ENCODE peak calls at places on chromosomes 3 and 15, in ten cellular contexts. H is RWPE1; A is T-cell; F is stimulated activated CD8-positive, alpha-beta memory T cell treated with anti-CD3 and anti-CD28 coated beads, Interleukin-2, amount 100 ng/mL, for 1 hour; L is mucosa of descending colon; C is COR-L47; T is NCI-H2107; U is CD8-positive, alpha-beta T cell; J is epithelial cell of esophagus; D is T follicular helper cell. M is an unnamed sample.

GRCh38 chr15:62137216-62137884 is 27.7 kb downstream of the C2CD4B start:
- DNase-seq in U (no peak), A (no peak), L (no peak), T (no peak), H (no peak), F (no peak), J (no peak), C (no peak), D (no peak), M (no peak)

GRCh38 chr3:172904817-172905479 is 154.4 kb downstream of the ECT2 start:
- DNase-seq in J (no peak), L (no peak), A (no peak), T (no peak), C (no peak), D (no peak), F (no peak), U (no peak), H (no peak), M (no peak)

GRCh38 chr3:175818811-175819464 is 959.8 kb downstream of the NAALADL2 start:
- DNase-seq in H (no peak), J (peak; percentile 43), D (no peak), T (no peak), A (no peak), U (no peak), C (no peak), L (no peak), F (no peak), M (no peak)

GRCh38 chr15:53230473-53230872 is 440.3 kb upstream of the ONECUT1 start:
- DNase-seq in A (no peak), H (no peak), D (no peak), J (no peak), C (no peak), T (no peak), L (no peak), F (no peak), U (no peak), M (no peak)

GRCh38 chr3:116020989-116021388 is 397.7 kb downstream of the GAP43 start:
- DNase-seq in D (no peak), J (no peak), T (no peak), U (no peak), F (no peak), A (no peak), C (no peak), L (no peak), H (no peak), M (no peak)

GRCh38 chr3:111989061-111989678 is 9.6 kb upstream of the TAGLN3 start:
- DNase-seq in L (no peak), A (no peak), D (no peak), F (no peak), J (peak; percentile 77), H (no peak), C (peak; percentile 72), T (peak; percentile 47), U (no peak), M (peak; percentile 82)

GRCh38 chr3:187011915-187012314 is 81.6 kb downstream of the ST6GAL1 start:
- DNase-seq in A (no peak), L (no peak), U (no peak), H (no peak), J (no peak), F (no peak), T (no peak), D (no peak), C (no peak), M (no peak)

GRCh38 chr15:73293773-73294172 is 75.0 kb downstream of the HCN4 start:
- DNase-seq in H (no peak), A (no peak), J (no peak), T (no peak), C (no peak), U (no peak), L (no peak), F (no peak), D (no peak), M (no peak)

GRCh38 chr3:127304121-127304744 is 16.4 kb upstream of the PRR20G start:
- DNase-seq in J (peak; percentile 74), T (peak; percentile 98), L (peak; percentile 94), F (no peak), H (peak; percentile 63), A (no peak), U (no peak), C (peak; percentile 100), D (no peak), M (peak; percentile 93)

GRCh38 chr15:74261041-74261440 is 24.9 kb downstream of the CCDC33 start:
- DNase-seq in A (no peak), F (no peak), H (no peak), J (no peak), C (no peak), L (no peak), T (no peak), U (no peak), D (no peak), M (no peak)

GRCh38 chr3:181851063-181851462 is 139.3 kb downstream of the SOX2 start:
- DNase-seq in T (peak; percentile 55), A (no peak), L (no peak), D (no peak), H (peak; percentile 5), F (no peak), C (no peak), U (no peak), J (peak; percentile 50), M (peak; percentile 91)

GRCh38 chr3:57803647-57804081 is 47.6 kb downstream of the SLMAP start:
- DNase-seq in U (no peak), A (no peak), C (no peak), D (no peak), T (no peak), J (peak; percentile 97), F (no peak), H (peak; percentile 67), L (peak; percentile 67), M (no peak)

GRCh38 chr15:100022426-100022825 is 289.2 kb upstream of the LYSMD4 start:
- DNase-seq in J (no peak), L (no peak), T (no peak), F (no peak), C (no peak), D (no peak), A (no peak), H (no peak), U (no peak), M (no peak)

GRCh38 chr3:45967724-45968123 is 24.5 kb downstream of the CXCR6 start:
- DNase-seq in A (no peak), H (no peak), J (no peak), F (no peak), L (no peak), D (no peak), U (no peak), C (no peak), T (no peak), M (no peak)

GRCh38 chr3:144031938-144032337 is 60.3 kb downstream of the DIPK2A start:
- DNase-seq in J (peak; percentile 30), H (no peak), A (no peak), T (no peak), F (no peak), U (no peak), L (no peak), D (no peak), C (no peak), M (no peak)

GRCh38 chr15:43516185-43516584 is 1.2 kb upstream of the MAP1A start:
- DNase-seq in C (no peak), U (no peak), D (no peak), F (no peak), L (no peak), T (no peak), H (no peak), J (no peak), A (no peak), M (no peak)

GRCh38 chr15:25435474-25436243 is 3.2 kb downstream of the UBE3A start:
- DNase-seq in T (no peak), J (no peak), L (no peak), H (no peak), F (no peak), U (no peak), D (no peak), C (no peak), A (no peak), M (no peak)

GRCh38 chr3:123880998-123881561 is 3.1 kb downstream of the MYLK start:
- DNase-seq in D (no peak), L (peak; percentile 33), J (peak; percentile 42), A (no peak), C (peak; percentile 28), F (no peak), T (no peak), H (no peak), U (no peak), M (peak; percentile 94)

GRCh38 chr15:60639502-60639901 is 160.6 kb upstream of the ICE2 start:
- DNase-seq in C (no peak), L (no peak), J (no peak), T (no peak), U (no peak), A (no peak), F (no peak), D (no peak), H (no peak), M (no peak)

M was measured in NCI-H146.